ENCODE peak calls at places on chromosomes 16 and 17, in ten cellular contexts. B is small intestine, W is upper lobe of right lung, J is transverse colon, R is cardiac muscle cell, S is dorsolateral prefrontal cortex, D is OCI-LY7, Q is mammary epithelial cell, V is mesenchymal stem cell, T is AG04450. C is an unnamed sample.
A peak's percentile ranks its signal among the peaks of the same experiment; 100 is the strongest.

GRCh38 chr16:30490210-30490609 is 17.7 kb downstream of the ITGAL start:
- DNase-seq in B (no peak), W (no peak), J (no peak), R (no peak), S (no peak), D (no peak), Q (peak; percentile 98), V (no peak), T (no peak), C (no peak)

GRCh38 chr17:6508519-6509294 is 47.6 kb downstream of the PITPNM3 start:
- DNase-seq in B (no peak), W (peak; percentile 37), J (no peak), R (peak; percentile 64), S (no peak), D (no peak), Q (no peak), V (no peak), T (no peak), C (no peak)

GRCh38 chr17:67830440-67830839 is 5.1 kb downstream of the BPTF start:
- DNase-seq in B (peak; percentile 22), W (no peak), J (no peak), R (peak; percentile 64), S (no peak), D (no peak), Q (no peak), V (no peak), T (no peak), C (no peak)

GRCh38 chr16:1193143-1193824 is 31.8 kb downstream of the TPSG1 start:
- DNase-seq in B (no peak), W (no peak), J (peak; percentile 24), R (no peak), S (no peak), D (no peak), Q (no peak), V (no peak), T (no peak), C (no peak)

GRCh38 chr17:4483012-4483840 is 15.5 kb upstream of the SPNS2 start:
- DNase-seq in B (peak; percentile 90), W (no peak), J (peak; percentile 66), R (no peak), S (no peak), D (no peak), Q (peak; percentile 80), V (no peak), T (no peak), C (no peak)

GRCh38 chr17:42342242-42343008 is 45.8 kb downstream of the STAT3 start:
- DNase-seq in B (peak; percentile 22), W (no peak), J (no peak), R (no peak), S (no peak), D (no peak), Q (no peak), V (peak; percentile 81), T (no peak), C (no peak)

GRCh38 chr17:80945736-80946135 is 45.9 kb upstream of the CHMP6 start:
- DNase-seq in B (no peak), W (peak; percentile 41), J (no peak), R (no peak), S (no peak), D (no peak), Q (no peak), V (no peak), T (no peak), C (no peak)

GRCh38 chr17:4535667-4536258 is 19.4 kb downstream of the MYBBP1A start:
- DNase-seq in B (no peak), W (no peak), J (no peak), R (no peak), S (no peak), D (no peak), Q (no peak), V (no peak), T (no peak), C (no peak)

GRCh38 chr16:31185339-31185738 is 5.4 kb downstream of the FUS start:
- DNase-seq in B (no peak), W (no peak), J (no peak), R (no peak), S (no peak), D (no peak), Q (no peak), V (no peak), T (no peak), C (no peak)

GRCh38 chr17:36001109-36001735 is at the start of gene CCL15:
- DNase-seq in B (peak; percentile 79), W (no peak), J (peak; percentile 64), R (no peak), S (no peak), D (no peak), Q (no peak), V (no peak), T (no peak), C (no peak)

GRCh38 chr17:70365098-70365583 is 195.8 kb downstream of the KCNJ2 start:
- DNase-seq in B (no peak), W (no peak), J (no peak), R (no peak), S (no peak), D (no peak), Q (peak; percentile 6), V (peak; percentile 81), T (peak; percentile 2), C (no peak)

GRCh38 chr16:30534368-30535105 is at the start of gene ZNF747:
- DNase-seq in B (peak; percentile 91), W (peak; percentile 96), J (peak; percentile 94), R (peak; percentile 91), S (peak; percentile 91), D (peak; percentile 94), Q (peak; percentile 75), V (peak; percentile 66), T (no peak), C (peak; percentile 81)

GRCh38 chr17:8345052-8345690 is 5.5 kb downstream of the ODF4 start:
- DNase-seq in B (no peak), W (no peak), J (no peak), R (no peak), S (no peak), D (no peak), Q (no peak), V (no peak), T (no peak), C (no peak)

GRCh38 chr17:6453279-6454024 is 9.2 kb downstream of the PIMREG start:
- DNase-seq in B (no peak), W (peak; percentile 58), J (no peak), R (no peak), S (peak; percentile 44), D (no peak), Q (no peak), V (no peak), T (no peak), C (no peak)

GRCh38 chr16:51393381-51394005 is 242.4 kb upstream of the SALL1 start:
- DNase-seq in B (no peak), W (no peak), J (no peak), R (no peak), S (no peak), D (no peak), Q (peak; percentile 67), V (peak; percentile 81), T (no peak), C (no peak)

GRCh38 chr17:65867014-65867413 is 305.6 kb upstream of the AXIN2 start:
- DNase-seq in B (no peak), W (no peak), J (no peak), R (no peak), S (no peak), D (no peak), Q (no peak), V (no peak), T (no peak), C (no peak)

GRCh38 chr16:22296225-22297113 is 740 bp upstream of the POLR3E start:
- DNase-seq in B (peak; percentile 24), W (no peak), J (no peak), R (no peak), S (no peak), D (peak; percentile 39), Q (no peak), V (peak; percentile 12), T (no peak), C (no peak)

GRCh38 chr16:27353853-27354252 is 40.1 kb downstream of the IL4R start:
- DNase-seq in B (no peak), W (no peak), J (no peak), R (no peak), S (no peak), D (peak; percentile 18), Q (no peak), V (no peak), T (no peak), C (no peak)

GRCh38 chr16:81560979-81561657 is 116.5 kb downstream of the CMIP start:
- DNase-seq in B (no peak), W (no peak), J (no peak), R (no peak), S (no peak), D (no peak), Q (peak; percentile 52), V (peak; percentile 31), T (no peak), C (no peak)

GRCh38 chr16:85915125-85915845 is 16.3 kb downstream of the IRF8 start:
- DNase-seq in B (no peak), W (peak; percentile 60), J (no peak), R (no peak), S (no peak), D (no peak), Q (no peak), V (no peak), T (no peak), C (no peak)
- H3K27ac ChIP-seq in B (peak overlapping the region; percentile 84), W (no peak overlapping the region), J (peak overlapping the region; percentile 81), R (no peak overlapping the region), S (no peak overlapping the region), D (no peak overlapping the region), Q (no peak overlapping the region), V (no peak overlapping the region), T (no peak overlapping the region), C (no peak overlapping the region)

GRCh38 chr17:74202879-74203432 is 522 bp upstream of the RPL38 start:
- DNase-seq in B (no peak), W (no peak), J (no peak), R (no peak), S (no peak), D (no peak), Q (no peak), V (no peak), T (no peak), C (no peak)
- H3K4me3 ChIP-seq in B (no peak overlapping the region), W (no peak overlapping the region), J (no peak overlapping the region), R (no peak overlapping the region), S (no peak overlapping the region), D (no peak overlapping the region), Q (peak overlapping the region; percentile 16), V (no peak overlapping the region), T (peak overlapping the region; percentile 35), C (peak overlapping the region; percentile 91)

DNA sequence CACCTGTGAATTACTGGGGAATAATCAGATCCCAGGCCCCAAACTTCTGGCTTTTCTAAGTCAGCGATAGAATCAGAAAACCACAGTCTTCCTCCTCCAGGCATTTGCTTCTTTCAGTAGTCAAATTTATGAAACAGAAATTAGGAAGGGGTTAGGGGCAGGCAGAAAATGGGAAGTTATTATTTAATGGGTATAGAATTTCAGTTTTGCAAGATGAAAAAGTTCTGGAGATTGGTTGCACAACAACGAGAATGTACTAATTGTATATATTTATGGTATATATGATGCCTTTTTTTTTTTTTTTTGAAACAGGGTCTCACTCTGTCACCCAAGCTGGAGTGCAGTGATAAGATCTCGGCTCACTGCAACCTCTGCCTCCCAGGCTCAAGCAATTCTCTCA is 23.5 kb downstream of the ORC6 start:
- DNase-seq in B (no peak), W (no peak), J (no peak), R (no peak), S (no peak), D (no peak), Q (no peak), V (no peak), T (no peak), C (no peak)
- H3K27ac ChIP-seq in B (no peak overlapping the region), W (no peak overlapping the region), J (no peak overlapping the region), R (peak overlapping the region; percentile 14), S (no peak overlapping the region), D (no peak overlapping the region), Q (no peak overlapping the region), V (no peak overlapping the region), T (no peak overlapping the region), C (no peak overlapping the region)

GRCh38 chr16:69072640-69072974 is 32.8 kb upstream of the HAS3 start:
- DNase-seq in B (no peak), W (no peak), J (no peak), R (no peak), S (no peak), D (no peak), Q (no peak), V (no peak), T (no peak), C (no peak)
- H3K4me3 ChIP-seq in B (no peak overlapping the region), W (no peak overlapping the region), J (no peak overlapping the region), R (no peak overlapping the region), S (no peak overlapping the region), D (no peak overlapping the region), Q (no peak overlapping the region), V (no peak overlapping the region), T (no peak overlapping the region), C (no peak overlapping the region)